ENCODE peak calls at places on chromosome 7, in four cellular contexts. Y, W, O and N are unnamed samples.

GRCh38 chr7:98745722-98746318 is 124.0 kb downstream of the TMEM130 start:
- DNase-seq in Y (peak), W (peak), O (peak), N (peak)

GRCh38 chr7:41711283-41712064 is 8.6 kb upstream of the INHBA start:
- DNase-seq in Y (peak), W (peak), O (no peak), N (no peak)

GRCh38 chr7:151014950-151015349 is 9.3 kb downstream of the ATG9B start:
- DNase-seq in Y (no peak), W (no peak), O (no peak), N (no peak)

GRCh38 chr7:128217972-128218652 is 23.0 kb upstream of the LEP start:
- DNase-seq in Y (no peak), W (no peak), O (no peak), N (no peak)

GRCh38 chr7:2954433-2954853 is 89.2 kb downstream of the CARD11 start:
- DNase-seq in Y (no peak), W (no peak), O (peak), N (no peak)

GRCh38 chr7:57404343-57404966 is 45.5 kb upstream of the ZNF716 start:
- DNase-seq in Y (no peak), W (no peak), O (no peak), N (no peak)

GRCh38 chr7:45242698-45243097 is 85.1 kb downstream of the RAMP3 start:
- DNase-seq in Y (no peak), W (no peak), O (no peak), N (no peak)

GRCh38 chr7:16594061-16594460 is 51.5 kb downstream of the ANKMY2 start:
- DNase-seq in Y (no peak), W (no peak), O (no peak), N (no peak)

GRCh38 chr7:18566829-18567228 is 71.3 kb downstream of the HDAC9 start:
- DNase-seq in Y (no peak), W (no peak), O (no peak), N (no peak)

GRCh38 chr7:139799586-139799985 is 21.8 kb upstream of the HIPK2 start:
- DNase-seq in Y (no peak), W (no peak), O (no peak), N (peak)

GRCh38 chr7:112079671-112080070 is 126.5 kb downstream of the DOCK4 start:
- DNase-seq in Y (no peak), W (no peak), O (no peak), N (no peak)

GRCh38 chr7:105224884-105225651 is 163.7 kb downstream of the SRPK2 start:
- DNase-seq in Y (peak), W (peak), O (no peak), N (peak)

GRCh38 chr7:34453150-34453549 is 204.9 kb upstream of the NPSR1 start:
- DNase-seq in Y (no peak), W (no peak), O (no peak), N (no peak)

GRCh38 chr7:11203688-11204087 is 230.0 kb downstream of the PHF14 start:
- DNase-seq in Y (no peak), W (no peak), O (no peak), N (no peak)

GRCh38 chr7:111083423-111083822 is 7.5 kb upstream of the LRRN3 start:
- DNase-seq in Y (no peak), W (no peak), O (peak), N (peak)

GRCh38 chr7:99525713-99526440 is 21.4 kb downstream of the ZKSCAN5 start:
- DNase-seq in Y (peak), W (no peak), O (peak), N (no peak)

GRCh38 chr7:78073470-78074382 is 275.2 kb downstream of the PHTF2 start:
- DNase-seq in Y (no peak), W (peak), O (no peak), N (no peak)

GRCh38 chr7:74655785-74656420 is 1.6 kb upstream of the GTF2I start:
- DNase-seq in Y (no peak), W (no peak), O (no peak), N (no peak)

GRCh38 chr7:46139079-46139478 is 218.0 kb upstream of the IGFBP3 start:
- DNase-seq in Y (no peak), W (no peak), O (no peak), N (no peak)

GRCh38 chr7:3289996-3290395 is 11.1 kb upstream of the SDK1 start:
- DNase-seq in Y (no peak), W (no peak), O (no peak), N (no peak)

GRCh38 chr7:78734626-78735025 is 718.8 kb downstream of the MAGI2 start:
- DNase-seq in Y (no peak), W (no peak), O (no peak), N (no peak)

GRCh38 chr7:12066561-12066960 is 144.5 kb upstream of the TMEM106B start:
- DNase-seq in Y (no peak), W (peak), O (no peak), N (no peak)

GRCh38 chr7:149803551-149804074 is 30.2 kb upstream of the ZNF467 start:
- DNase-seq in Y (no peak), W (no peak), O (no peak), N (no peak)

GRCh38 chr7:47685712-47686376 is 103.9 kb upstream of the TNS3 start:
- DNase-seq in Y (no peak), W (no peak), O (no peak), N (no peak)

GRCh38 chr7:127689194-127689772 is 37.3 kb downstream of the SND1 start:
- DNase-seq in Y (no peak), W (no peak), O (no peak), N (no peak)

GRCh38 chr7:130891254-130892094 is 157.5 kb upstream of the KLF14 start:
- DNase-seq in Y (no peak), W (no peak), O (no peak), N (no peak)

GRCh38 chr7:123570390-123571182 is 13.0 kb upstream of the NDUFA5 start:
- DNase-seq in Y (no peak), W (no peak), O (no peak), N (no peak)

GRCh38 chr7:66255533-66256100 is 50.5 kb downstream of the TPST1 start:
- DNase-seq in Y (no peak), W (no peak), O (no peak), N (no peak)

GRCh38 chr7:155230169-155230593 is 67.5 kb upstream of the INSIG1 start:
- DNase-seq in Y (no peak), W (no peak), O (no peak), N (no peak)

GRCh38 chr7:85185355-85186082 is 1.3 kb downstream of the SEMA3D start:
- DNase-seq in Y (peak), W (no peak), O (no peak), N (no peak)

GRCh38 chr7:35704261-35704660 is 9.3 kb upstream of the HERPUD2 start:
- DNase-seq in Y (no peak), W (no peak), O (no peak), N (no peak)

GRCh38 chr7:39238209-39238869 is 260.6 kb downstream of the POU6F2 start:
- DNase-seq in Y (no peak), W (peak), O (no peak), N (no peak)

GRCh38 chr7:125926621-125927020 is 997.0 kb upstream of the POT1 start:
- DNase-seq in Y (no peak), W (no peak), O (no peak), N (no peak)

GRCh38 chr7:148979827-148980226 is 48.5 kb downstream of the PDIA4 start:
- DNase-seq in Y (no peak), W (no peak), O (no peak), N (no peak)

GRCh38 chr7:87213801-87214200 is 5.7 kb downstream of the TMEM243 start:
- DNase-seq in Y (no peak), W (no peak), O (no peak), N (no peak)

GRCh38 chr7:483656-484364 is 35.8 kb downstream of the PDGFA start:
- DNase-seq in Y (no peak), W (no peak), O (no peak), N (no peak)

GRCh38 chr7:3597243-3597642 is 296.2 kb downstream of the SDK1 start:
- DNase-seq in Y (no peak), W (no peak), O (no peak), N (no peak)

GRCh38 chr7:19213746-19214145 is 68.5 kb upstream of the FERD3L start:
- DNase-seq in Y (no peak), W (peak), O (no peak), N (no peak)

GRCh38 chr7:39084344-39084743 is 106.6 kb downstream of the POU6F2 start:
- DNase-seq in Y (no peak), W (peak), O (no peak), N (no peak)

GRCh38 chr7:107622429-107622828 is 38.2 kb upstream of the SLC26A4 start:
- DNase-seq in Y (no peak), W (no peak), O (no peak), N (peak)